ENCODE peak calls at places on chromosomes 4 and X, in four cellular contexts. W is WTC11, B is NCI-H2081, F is mucosa of gallbladder. R is an unnamed sample.
A peak's percentile ranks its signal among the peaks of the same experiment; 100 is the strongest.

GRCh38 chr4:73193155-73193554 is 65.4 kb downstream of the ANKRD17 start:
- DNase-seq in W (no peak), B (no peak), F (no peak), R (no peak)

GRCh38 chrX:36019164-36019563 is 99.6 kb downstream of the CFAP47 start:
- DNase-seq in W (no peak), F (no peak), B (no peak), R (no peak)

GRCh38 chrX:24838624-24839023 is 144.9 kb downstream of the POLA1 start:
- DNase-seq in W (no peak), B (peak; percentile 49), F (no peak), R (no peak)

GRCh38 chr4:142719854-142720541 is 126.1 kb downstream of the INPP4B start:
- DNase-seq in F (no peak), B (peak; percentile 27), W (no peak), R (no peak)

GRCh38 chrX:151873096-151873495 is 39.6 kb upstream of the MAGEA4 start:
- DNase-seq in W (no peak), F (no peak), B (no peak), R (no peak)

GRCh38 chr4:123421227-123421941 is 24.8 kb downstream of the SPRY1 start:
- DNase-seq in W (no peak), B (no peak), F (no peak), R (no peak)

GRCh38 chr4:36351082-36351666 is 69.8 kb downstream of the DTHD1 start:
- DNase-seq in W (peak; percentile 65), F (peak; percentile 68), B (peak; percentile 54), R (no peak)

GRCh38 chr4:4333265-4333706 is 43.2 kb downstream of the ZBTB49 start:
- DNase-seq in W (no peak), F (peak; percentile 57), B (peak; percentile 16), R (no peak)

GRCh38 chrX:129577473-129577872 is 37.4 kb downstream of the OCRL start:
- DNase-seq in F (no peak), W (no peak), B (no peak), R (no peak)

GRCh38 chr4:102554482-102554881 is 53.3 kb downstream of the NFKB1 start:
- DNase-seq in F (no peak), B (no peak), W (peak; percentile 11), R (no peak)

GRCh38 chrX:101391831-101392230 is 1.0 kb downstream of the RPL36A start:
- DNase-seq in B (no peak), W (no peak), F (no peak), R (no peak)

GRCh38 chr4:2745981-2746806 is 9.9 kb downstream of the TNIP2 start:
- DNase-seq in W (no peak), B (no peak), F (no peak), R (no peak)

GRCh38 chr4:11397146-11397545 is 31.5 kb downstream of the HS3ST1 start:
- DNase-seq in F (no peak), W (no peak), B (no peak), R (no peak)

GRCh38 chrX:39145859-39146258 is 344.6 kb downstream of the MID1IP1 start:
- DNase-seq in W (no peak), F (no peak), B (no peak), R (no peak)

GRCh38 chr4:154692311-154692818 is 51.4 kb upstream of the LRAT start:
- DNase-seq in B (no peak), W (no peak), F (no peak), R (no peak)

GRCh38 chr4:144338834-144339233 is 198.3 kb upstream of the GYPA start:
- DNase-seq in B (no peak), F (no peak), W (no peak), R (no peak)

GRCh38 chrX:42109428-42109827 is 186.1 kb upstream of the CASK start:
- DNase-seq in W (no peak), F (no peak), B (no peak), R (no peak)

GRCh38 chr4:58776627-58777026 is 1666.4 kb upstream of the IGFBP7 start:
- DNase-seq in W (no peak), B (no peak), F (no peak), R (no peak)

GRCh38 chr4:87006531-87007344 is 71.9 kb downstream of the AFF1 start:
- DNase-seq in W (peak; percentile 93), B (peak; percentile 90), F (peak; percentile 91), R (peak; percentile 91)

GRCh38 chrX:71128915-71129765 is 10.7 kb downstream of the MED12 start:
- DNase-seq in F (peak; percentile 56), W (peak; percentile 70), B (peak; percentile 34), R (no peak)

GRCh38 chrX:108464604-108465003 is 25.0 kb downstream of the COL4A5 start:
- DNase-seq in B (no peak), F (no peak), W (no peak), R (no peak)

GRCh38 chr4:10018818-10019438 is 2.4 kb downstream of the SLC2A9 start:
- DNase-seq in W (peak; percentile 96), B (peak; percentile 91), F (peak; percentile 97), R (peak; percentile 15)

GRCh38 chrX:64218023-64218422 is 12.4 kb downstream of the ASB12 start:
- DNase-seq in F (no peak), W (no peak), B (no peak), R (no peak)

GRCh38 chrX:65697915-65698796 is 30.7 kb downstream of the MSN start:
- DNase-seq in F (peak; percentile 41), B (no peak), W (no peak), R (no peak)

GRCh38 chr4:156291317-156291716 is 337.7 kb upstream of the CTSO start:
- DNase-seq in B (no peak), F (no peak), W (no peak), R (no peak)

GRCh38 chrX:150897371-150898319 is 823 bp downstream of the CD99L2 start:
- DNase-seq in B (peak; percentile 7), F (no peak), W (peak; percentile 47), R (no peak)

GRCh38 chr4:73859614-73860088 is 6.6 kb downstream of the PF4V1 start:
- DNase-seq in F (no peak), B (no peak), W (no peak), R (no peak)

GRCh38 chrX:30812326-30812725 is 76.7 kb downstream of the TAB3 start:
- DNase-seq in F (no peak), B (no peak), W (no peak), R (no peak)

GRCh38 chr4:144399927-144400326 is 246.0 kb upstream of the HHIP start:
- DNase-seq in F (peak; percentile 18), B (peak; percentile 4), W (no peak), R (peak; percentile 26)

GRCh38 chr4:143185253-143186107 is 763 bp downstream of the USP38 start:
- DNase-seq in F (peak; percentile 11), B (peak; percentile 30), W (peak; percentile 44), R (no peak)

GRCh38 chr4:127997534-127998388 is 32.6 kb downstream of the ABHD18 start:
- DNase-seq in F (no peak), W (no peak), B (no peak), R (no peak)

R was measured in SHP77 treated with DMSO at 0.1 percent for 48 hours.